ENCODE peak calls at places on chromosomes 16 and 17, in five cellular contexts. A, B, N, I and K are unnamed samples.

GRCh38 chr17:59366773-59367656 is 35.6 kb downstream of the YPEL2 start:
- DNase-seq in A (no peak), N (peak), B (no peak), I (peak), K (peak)

GRCh38 chr16:86080131-86080875 is 181.3 kb downstream of the IRF8 start:
- DNase-seq in I (no peak), N (no peak), A (no peak), B (no peak), K (no peak)

GRCh38 chr16:77043076-77043475 is 147.9 kb upstream of the MON1B start:
- DNase-seq in B (no peak), I (peak), N (no peak), A (peak), K (peak)

GRCh38 chr16:28093383-28093725 is 29.8 kb upstream of the GSG1L start:
- DNase-seq in A (no peak), I (no peak), N (no peak), B (no peak), K (no peak)

GRCh38 chr17:74196541-74197310 is 6.8 kb upstream of the RPL38 start:
- DNase-seq in A (no peak), I (no peak), N (peak), B (no peak), K (no peak)

GRCh38 chr16:49488336-49488735 is 114.7 kb downstream of the C16orf78 start:
- DNase-seq in B (no peak), I (no peak), A (no peak), N (no peak), K (no peak)

GRCh38 chr16:57723170-57723569 is 12.4 kb upstream of the KATNB1 start:
- DNase-seq in A (peak), I (peak), B (no peak), N (no peak), K (no peak)

GRCh38 chr17:81553616-81554181 is 1.5 kb upstream of the FAAP100 start:
- DNase-seq in I (peak), B (no peak), A (peak), N (no peak), K (no peak)

GRCh38 chr17:19387921-19388521 is 1.0 kb upstream of the MFAP4 start:
- DNase-seq in A (no peak), B (no peak), I (peak), N (no peak), K (no peak)

GRCh38 chr17:27428781-27429505 is 27.3 kb upstream of the KSR1 start:
- DNase-seq in I (no peak), A (no peak), B (no peak), N (no peak), K (no peak)

GRCh38 chr17:61250335-61250890 is 149.2 kb upstream of the TBX2 start:
- DNase-seq in I (peak), A (peak), N (no peak), B (no peak), K (no peak)

GRCh38 chr16:89300976-89301360 is 83.5 kb downstream of the ZNF778 start:
- DNase-seq in I (no peak), B (no peak), N (no peak), A (no peak), K (no peak)

GRCh38 chr17:51224615-51225262 is 35.1 kb downstream of the MBTD1 start:
- DNase-seq in B (no peak), N (no peak), I (no peak), A (no peak), K (no peak)

GRCh38 chr16:74874912-74875311 is 100.3 kb upstream of the FA2H start:
- DNase-seq in A (no peak), I (no peak), B (no peak), N (no peak), K (no peak)

GRCh38 chr17:73030501-73030911 is 62.0 kb downstream of the SLC39A11 start:
- DNase-seq in I (peak), B (no peak), N (no peak), A (peak), K (no peak)

GRCh38 chr16:84959784-84960417 is 51.4 kb downstream of the ZDHHC7 start:
- DNase-seq in A (no peak), B (no peak), N (no peak), I (no peak), K (no peak)

GRCh38 chr16:84040823-84041391 is 1.7 kb downstream of the SLC38A8 start:
- DNase-seq in N (no peak), A (no peak), B (no peak), I (no peak), K (peak)

GRCh38 chr17:46013502-46014165 is 14.6 kb downstream of the STH start:
- DNase-seq in A (no peak), B (no peak), N (peak), I (peak), K (no peak)

GRCh38 chr16:58243528-58244004 is 45.7 kb upstream of the CSNK2A2 start:
- DNase-seq in A (no peak), I (no peak), N (no peak), B (no peak), K (no peak)

GRCh38 chr17:50421308-50422031 is 4.5 kb upstream of the ACSF2 start:
- DNase-seq in N (no peak), I (no peak), A (no peak), B (no peak), K (no peak)

GRCh38 chr17:77924757-77925336 is 33.7 kb upstream of the TNRC6C start:
- DNase-seq in B (no peak), A (no peak), I (peak), N (peak), K (peak)

GRCh38 chr16:23670137-23670776 is 8.4 kb upstream of the PLK1 start:
- DNase-seq in B (no peak), I (peak), N (no peak), A (no peak), K (no peak)

GRCh38 chr16:85979605-85980004 is 80.6 kb downstream of the IRF8 start:
- DNase-seq in B (no peak), A (peak), I (no peak), N (no peak), K (no peak)

GRCh38 chr16:80804061-80804450 is 342 bp downstream of the CDYL2 start:
- DNase-seq in I (peak), A (peak), N (no peak), B (peak), K (peak)

GRCh38 chr16:57255686-57256415 is 10.8 kb downstream of the ARL2BP start:
- DNase-seq in N (no peak), I (no peak), A (no peak), B (no peak), K (no peak)

GRCh38 chr17:50037321-50038107 is 18.4 kb upstream of the ITGA3 start:
- DNase-seq in A (peak), N (no peak), I (peak), B (no peak), K (no peak)

GRCh38 chr17:12107905-12108304 is 87.2 kb downstream of the MAP2K4 start:
- DNase-seq in B (no peak), A (no peak), N (no peak), I (peak), K (peak)

GRCh38 chr16:53131363-53132071 is 76.7 kb downstream of the CHD9 start:
- DNase-seq in A (peak), N (peak), I (peak), B (peak), K (peak)

GRCh38 chr17:78227455-78227916 is 3.9 kb upstream of the TMEM235 start:
- DNase-seq in I (no peak), A (no peak), N (no peak), B (no peak), K (no peak)

GRCh38 chr16:15032547-15033308 is 23.1 kb downstream of the NTAN1 start:
- DNase-seq in A (no peak), B (no peak), I (no peak), N (no peak), K (no peak)